ENCODE peak calls at places on chromosomes 5 and 9, in five cellular contexts. Q is ureter; R is ELR; P is activated T-cell treated with anti-CD3 and anti-CD28 coated beads, Interleukin-2, amount 50 U/mL, for 1 hour; J is MV-4-11. G is an unnamed sample.

GRCh38 chr9:124849801-124850200 is 3.5 kb upstream of the WDR38 start:
- DNase-seq in Q (no peak), R (no peak), P (no peak), J (no peak), G (peak; percentile 93)

GRCh38 chr9:133463234-133463863 is 3.6 kb downstream of the CACFD1 start:
- DNase-seq in Q (no peak), R (no peak), P (no peak), J (no peak), G (no peak)

GRCh38 chr5:65672787-65673186 is 48.0 kb downstream of the SHLD3 start:
- DNase-seq in Q (no peak), R (peak; percentile 69), P (no peak), J (no peak), G (no peak)

GRCh38 chr5:34053571-34054271 is 10.7 kb upstream of the C1QTNF3 start:
- DNase-seq in Q (no peak), R (no peak), P (no peak), J (no peak), G (no peak)

GRCh38 chr5:23820764-23821471 is 313.5 kb downstream of the PRDM9 start:
- DNase-seq in Q (no peak), R (peak; percentile 15), P (no peak), J (peak; percentile 59), G (peak; percentile 27)

GRCh38 chr5:142385194-142385593 is 60.4 kb upstream of the SPRY4 start:
- DNase-seq in Q (no peak), R (peak; percentile 85), P (no peak), J (no peak), G (peak; percentile 70)

GRCh38 chr5:9832921-9833320 is 202.8 kb upstream of the TAS2R1 start:
- DNase-seq in Q (no peak), R (no peak), P (no peak), J (no peak), G (no peak)

GRCh38 chr9:2230362-2230761 is 215.2 kb downstream of the SMARCA2 start:
- DNase-seq in Q (no peak), R (no peak), P (no peak), J (peak; percentile 55), G (no peak)

GRCh38 chr5:136113606-136114005 is 19.0 kb upstream of the SMAD5 start:
- DNase-seq in Q (no peak), R (no peak), P (no peak), J (no peak), G (no peak)

GRCh38 chr9:3342159-3342777 is 183.5 kb downstream of the RFX3 start:
- DNase-seq in Q (no peak), R (peak; percentile 68), P (no peak), J (peak; percentile 66), G (no peak)

G was measured in RPMI7951.